ENCODE peak calls at places on chromosomes 4 and X, in eight cellular contexts. Q, A, M, N, U, D, X and Z are unnamed samples.

GRCh38 chrX:77162777-77163176 is 284.4 kb upstream of the FGF16 start:
- DNase-seq in Q (no peak), A (no peak), M (no peak), N (no peak), U (no peak), D (no peak), X (no peak), Z (no peak)

GRCh38 chr4:34323549-34324325 is 1920.6 kb downstream of the ARAP2 start:
- DNase-seq in Q (no peak), A (no peak), M (peak; percentile 45), N (no peak), U (no peak), D (no peak), X (no peak), Z (peak; percentile 41)

GRCh38 chrX:31604629-31605221 is 532.9 kb upstream of the FTHL17 start:
- DNase-seq in Q (no peak), A (no peak), M (no peak), N (peak; percentile 24), U (no peak), D (no peak), X (no peak), Z (no peak)

GRCh38 chr4:17562157-17562556 is 14.8 kb upstream of the LAP3 start:
- DNase-seq in Q (no peak), A (no peak), M (no peak), N (no peak), U (no peak), D (no peak), X (no peak), Z (no peak)

GRCh38 chrX:120769576-120770341 is 105.9 kb downstream of the CT47B1 start:
- DNase-seq in Q (peak; percentile 62), A (no peak), M (peak; percentile 82), N (peak; percentile 13), U (no peak), D (peak; percentile 2), X (peak; percentile 64), Z (peak; percentile 70)

GRCh38 chrX:53930513-53931380 is 113.5 kb downstream of the PHF8 start:
- DNase-seq in Q (no peak), A (no peak), M (peak; percentile 51), N (no peak), U (no peak), D (no peak), X (no peak), Z (peak; percentile 77)

GRCh38 chrX:10022580-10023245 is 55.6 kb downstream of the CLDN34 start:
- DNase-seq in Q (no peak), A (no peak), M (peak; percentile 87), N (no peak), U (no peak), D (peak; percentile 46), X (no peak), Z (peak; percentile 90)

GRCh38 chr4:121923306-121923705 is 28.6 kb downstream of the TRPC3 start:
- DNase-seq in Q (no peak), A (no peak), M (no peak), N (no peak), U (no peak), D (no peak), X (no peak), Z (no peak)

GRCh38 chr4:43133566-43133965 is 241.1 kb downstream of the GRXCR1 start:
- DNase-seq in Q (no peak), A (no peak), M (no peak), N (no peak), U (no peak), D (no peak), X (peak; percentile 17), Z (no peak)

GRCh38 chrX:47638816-47639215 is 9.1 kb upstream of the CFP start:
- DNase-seq in Q (no peak), A (no peak), M (no peak), N (no peak), U (no peak), D (no peak), X (no peak), Z (no peak)

GRCh38 chr4:88734403-88734949 is 36.8 kb upstream of the NAP1L5 start:
- DNase-seq in Q (no peak), A (no peak), M (no peak), N (no peak), U (no peak), D (no peak), X (no peak), Z (no peak)

GRCh38 chr4:59537231-59537886 is 1662.8 kb upstream of the ADGRL3 start:
- DNase-seq in Q (no peak), A (no peak), M (peak; percentile 5), N (no peak), U (no peak), D (no peak), X (peak; percentile 5), Z (no peak)

GRCh38 chr4:110977554-110977953 is 354.7 kb upstream of the PITX2 start:
- DNase-seq in Q (no peak), A (no peak), M (no peak), N (no peak), U (no peak), D (no peak), X (no peak), Z (peak; percentile 4)

GRCh38 chrX:115459883-115460564 is 101.0 kb upstream of the PLS3 start:
- DNase-seq in Q (no peak), A (no peak), M (peak; percentile 60), N (no peak), U (no peak), D (no peak), X (no peak), Z (peak; percentile 85)

GRCh38 chr4:152778656-152779512 is 646 bp downstream of the TIGD4 start:
- DNase-seq in Q (no peak), A (peak; percentile 31), M (peak; percentile 29), N (no peak), U (peak; percentile 49), D (peak; percentile 16), X (peak; percentile 30), Z (peak; percentile 29)

GRCh38 chr4:160370046-160370445 is 1267.2 kb downstream of the RAPGEF2 start:
- DNase-seq in Q (no peak), A (no peak), M (no peak), N (no peak), U (no peak), D (no peak), X (peak; percentile 50), Z (no peak)
- TF ChIP-seq CTCF in Q (no peak), A (no peak), M (no peak), N (no peak), U (no peak), D (no peak), X (peak; percentile 3), Z (no peak)

GRCh38 chr4:105551968-105552746 is at the start of gene ARHGEF38:
- DNase-seq in Q (no peak), A (no peak), M (peak; percentile 24), N (no peak), U (peak; percentile 58), D (peak; percentile 96), X (peak; percentile 78), Z (no peak)
- H3K4me3 ChIP-seq in Q (no peak within 1 kb of the TSS), A (no peak within 1 kb of the TSS), M (no peak within 1 kb of the TSS), N (no peak within 1 kb of the TSS), U (peak within 1 kb of the TSS; percentile 40), D (no peak within 1 kb of the TSS), X (no peak within 1 kb of the TSS), Z (no peak within 1 kb of the TSS)

DNA sequence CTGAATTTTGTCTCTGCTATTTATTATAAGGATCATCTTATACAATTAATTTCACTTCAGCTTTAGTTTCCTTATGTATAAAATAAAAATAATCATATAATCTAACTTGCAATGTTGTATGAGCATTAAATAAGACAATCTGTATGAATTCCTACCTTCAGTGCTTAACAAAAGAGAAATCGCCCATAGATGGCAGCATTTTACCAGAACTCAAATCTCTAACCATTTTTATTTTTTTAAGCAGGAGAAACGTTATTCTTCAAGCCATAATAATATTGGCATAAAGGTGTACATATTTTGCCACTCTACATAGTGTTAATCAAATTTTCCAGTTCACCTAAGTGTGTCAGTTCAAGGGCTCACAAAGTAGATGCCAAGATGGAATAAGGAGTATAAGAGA is 78.8 kb downstream of the TMEM47 start:
- DNase-seq in Q (peak; percentile 24), A (no peak), M (peak; percentile 69), N (no peak), U (no peak), D (no peak), X (peak; percentile 10), Z (peak; percentile 73)
- TF ChIP-seq CTCF in Q (peak; percentile 37), A (peak; percentile 42), M (peak; percentile 27), N (no peak), U (no peak), D (no peak), X (peak; percentile 50), Z (peak; percentile 38)

DNA sequence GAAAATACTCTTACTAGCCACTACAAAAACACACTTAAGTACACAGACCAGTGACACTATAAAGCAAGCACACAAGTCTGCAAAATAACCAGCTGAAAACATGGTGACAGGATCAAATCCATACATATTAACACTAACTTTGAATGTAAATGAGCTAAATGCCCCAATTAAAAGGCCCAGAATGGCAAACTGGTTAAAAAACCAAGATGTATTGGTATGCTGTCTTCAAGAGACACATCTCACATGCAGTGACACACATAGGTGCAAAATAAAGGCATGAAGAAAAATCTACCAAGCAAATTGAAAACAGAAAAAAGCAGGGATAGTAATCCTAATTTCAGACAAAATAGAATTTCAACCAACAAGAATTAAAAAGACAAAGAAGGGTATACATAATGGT is 10.9 kb downstream of the PF4 start:
- DNase-seq in Q (no peak), A (no peak), M (no peak), N (no peak), U (no peak), D (no peak), X (no peak), Z (no peak)
- H3K4me3 ChIP-seq in Q (no peak overlapping the region), A (no peak overlapping the region), M (no peak overlapping the region), N (no peak overlapping the region), U (no peak overlapping the region), D (no peak overlapping the region), X (no peak overlapping the region), Z (no peak overlapping the region)

GRCh38 chr4:187993827-187994226 is 1.7 kb upstream of the ZFP42 start:
- DNase-seq in Q (no peak), A (no peak), M (peak; percentile 42), N (no peak), U (no peak), D (no peak), X (no peak), Z (no peak)
- TF ChIP-seq CTCF in Q (peak; percentile 39), A (no peak), M (peak; percentile 35), N (peak; percentile 5), U (no peak), D (no peak), X (no peak), Z (no peak)